ENCODE peak calls at places on chromosomes 3 and 15, in ten cellular contexts. Q, M, L, F, I, E, J, W, P and O are unnamed samples.

GRCh38 chr3:178083906-178084823 is 452.1 kb upstream of the KCNMB2 start:
- DNase-seq in Q (peak), M (no peak), L (peak), F (no peak), I (no peak), E (no peak), J (no peak), W (no peak), P (peak), O (peak)

GRCh38 chr15:70234256-70234965 is 136.7 kb upstream of the TLE3 start:
- DNase-seq in Q (no peak), M (no peak), L (peak), F (no peak), I (peak), E (no peak), J (no peak), W (no peak), P (no peak), O (no peak)

GRCh38 chr3:120148187-120148954 is 54.1 kb upstream of the GSK3B start:
- DNase-seq in Q (no peak), M (no peak), L (no peak), F (no peak), I (no peak), E (no peak), J (no peak), W (no peak), P (no peak), O (no peak)

GRCh38 chr3:177190701-177191100 is 6.6 kb downstream of the TBL1XR1 start:
- DNase-seq in Q (no peak), M (no peak), L (peak), F (no peak), I (no peak), E (no peak), J (no peak), W (no peak), P (no peak), O (no peak)

GRCh38 chr3:140953028-140953960 is 11.7 kb downstream of the SLC25A36 start:
- DNase-seq in Q (no peak), M (no peak), L (peak), F (no peak), I (peak), E (no peak), J (no peak), W (no peak), P (no peak), O (no peak)

GRCh38 chr15:80587816-80588456 is 107.2 kb upstream of the ABHD17C start:
- DNase-seq in Q (no peak), M (no peak), L (peak), F (no peak), I (peak), E (no peak), J (no peak), W (no peak), P (no peak), O (no peak)

GRCh38 chr3:42491876-42492507 is 10.5 kb upstream of the VIPR1 start:
- DNase-seq in Q (no peak), M (no peak), L (no peak), F (no peak), I (no peak), E (no peak), J (no peak), W (no peak), P (no peak), O (no peak)

GRCh38 chr15:82812994-82813393 is 3.6 kb downstream of the WHAMM start:
- DNase-seq in Q (no peak), M (no peak), L (peak), F (no peak), I (peak), E (no peak), J (no peak), W (no peak), P (no peak), O (no peak)

GRCh38 chr15:67120839-67121540 is 55.6 kb downstream of the SMAD3 start:
- DNase-seq in Q (peak), M (peak), L (peak), F (peak), I (peak), E (no peak), J (no peak), W (peak), P (no peak), O (no peak)

GRCh38 chr3:183743231-183743630 is 45.6 kb downstream of the YEATS2 start:
- DNase-seq in Q (no peak), M (no peak), L (no peak), F (no peak), I (no peak), E (no peak), J (no peak), W (no peak), P (no peak), O (no peak)

GRCh38 chr15:94580186-94580585 is 348.8 kb downstream of the MCTP2 start:
- DNase-seq in Q (no peak), M (no peak), L (no peak), F (no peak), I (no peak), E (no peak), J (no peak), W (no peak), P (no peak), O (no peak)